ENCODE peak calls at places on chromosomes 5 and 9, in five cellular contexts. O is H1, J is HCT116, F is K562, I is HepG2. C is an unnamed sample.

GRCh38 chr5:141565826-141566575 is 52.8 kb downstream of the DIAPH1 start:
- DNase-seq in O (no peak), J (no peak), F (no peak), I (no peak), C (no peak)

GRCh38 chr9:134403682-134404301 is 77.5 kb downstream of the RXRA start:
- DNase-seq in O (no peak), J (no peak), F (no peak), I (no peak), C (no peak)

GRCh38 chr9:93345630-93346239 is 105.8 kb upstream of the FAM120A start:
- DNase-seq in O (no peak), J (no peak), F (no peak), I (no peak), C (no peak)

GRCh38 chr5:31753700-31754461 is 115.0 kb downstream of the PDZD2 start:
- DNase-seq in O (peak), J (no peak), F (no peak), I (no peak), C (no peak)

GRCh38 chr5:156595132-156595787 is 254.8 kb upstream of the PPP1R2B start:
- DNase-seq in O (no peak), J (no peak), F (no peak), I (no peak), C (no peak)

GRCh38 chr5:122694884-122695283 is 80.0 kb upstream of the SNX2 start:
- DNase-seq in O (no peak), J (no peak), F (no peak), I (no peak), C (no peak)

GRCh38 chr5:29924107-29924506 is 1269.4 kb upstream of the CDH6 start:
- DNase-seq in O (no peak), J (no peak), F (no peak), I (no peak), C (no peak)

GRCh38 chr5:131413605-131414559 is 150.0 kb downstream of the CDC42SE2 start:
- DNase-seq in O (no peak), J (no peak), F (no peak), I (no peak), C (peak)

GRCh38 chr5:100647461-100648230 is 112.5 kb downstream of the FAM174A start:
- DNase-seq in O (no peak), J (no peak), F (no peak), I (no peak), C (no peak)

GRCh38 chr5:62310426-62311105 is 4.6 kb downstream of the KIF2A start:
- DNase-seq in O (no peak), J (no peak), F (no peak), I (no peak), C (no peak)

GRCh38 chr9:124696101-124696500 is 75.0 kb downstream of the NR6A1 start:
- DNase-seq in O (no peak), J (no peak), F (no peak), I (peak), C (no peak)

GRCh38 chr9:132161743-132162187 is at the start of gene NTNG2:
- DNase-seq in O (no peak), J (no peak), F (peak), I (no peak), C (no peak)

GRCh38 chr9:132160802-132161742 is 786 bp upstream of the NTNG2 start:
- DNase-seq in O (no peak), J (no peak), F (no peak), I (no peak), C (no peak)

GRCh38 chr9:132163457-132163875 is 1.6 kb downstream of the NTNG2 start:
- DNase-seq in O (no peak), J (no peak), F (no peak), I (no peak), C (no peak)

GRCh38 chr9:132163876-132164603 is 2.2 kb downstream of the NTNG2 start:
- DNase-seq in O (no peak), J (no peak), F (no peak), I (no peak), C (no peak)

DNA sequence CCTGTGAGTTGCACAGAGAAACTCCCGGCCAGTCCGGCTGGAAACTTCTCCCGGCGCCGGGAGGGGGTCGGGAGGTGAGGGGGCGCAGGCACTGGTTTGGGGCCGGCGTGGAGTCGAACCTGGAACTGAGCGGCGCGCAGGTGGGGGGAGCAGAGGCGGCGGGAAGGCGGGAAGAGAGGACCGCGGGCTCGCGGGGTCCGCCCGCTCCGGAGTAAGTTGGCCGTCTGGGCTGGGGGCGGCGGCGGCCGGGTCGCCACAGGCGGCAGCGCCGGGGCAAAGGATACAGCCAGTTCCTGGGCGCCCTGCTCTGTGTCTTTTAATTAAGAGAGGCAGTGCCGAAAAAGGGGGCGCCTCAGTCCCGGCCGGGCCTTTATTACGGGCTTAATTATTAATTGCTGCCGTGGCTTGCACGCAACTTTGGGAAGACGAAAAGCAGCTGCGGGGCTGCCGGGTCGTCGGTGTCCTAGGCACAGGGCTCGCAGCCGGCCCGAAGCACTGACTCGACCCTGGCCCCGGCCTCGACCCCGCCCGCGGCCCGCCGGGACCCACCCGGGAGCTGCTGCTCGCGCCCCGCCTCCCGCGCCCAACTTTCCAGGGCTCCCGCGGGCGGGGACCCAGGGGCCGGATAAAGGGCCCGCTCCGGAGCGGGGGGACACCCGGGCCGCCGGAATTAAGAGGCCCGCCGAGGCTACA is 1.1 kb downstream of the NTNG2 start:
- DNase-seq in O (no peak), J (no peak), F (no peak), I (no peak), C (no peak)
- TF ChIP-seq EZH2 in O (peak), J (peak), F (no peak), I (peak), C (no peak)

GRCh38 chr9:115671911-115672310 is 481.7 kb upstream of the PAPPA start:
- DNase-seq in O (no peak), J (no peak), F (no peak), I (no peak), C (no peak)

GRCh38 chr9:115673599-115673998 is 480.0 kb upstream of the PAPPA start:
- DNase-seq in O (no peak), J (no peak), F (no peak), I (no peak), C (no peak)

GRCh38 chr9:115672477-115673316 is 480.9 kb upstream of the PAPPA start:
- DNase-seq in O (no peak), J (no peak), F (no peak), I (peak), C (no peak)

GRCh38 chr9:115671236-115671770 is 482.3 kb upstream of the PAPPA start:
- DNase-seq in O (no peak), J (no peak), F (no peak), I (no peak), C (no peak)

DNA sequence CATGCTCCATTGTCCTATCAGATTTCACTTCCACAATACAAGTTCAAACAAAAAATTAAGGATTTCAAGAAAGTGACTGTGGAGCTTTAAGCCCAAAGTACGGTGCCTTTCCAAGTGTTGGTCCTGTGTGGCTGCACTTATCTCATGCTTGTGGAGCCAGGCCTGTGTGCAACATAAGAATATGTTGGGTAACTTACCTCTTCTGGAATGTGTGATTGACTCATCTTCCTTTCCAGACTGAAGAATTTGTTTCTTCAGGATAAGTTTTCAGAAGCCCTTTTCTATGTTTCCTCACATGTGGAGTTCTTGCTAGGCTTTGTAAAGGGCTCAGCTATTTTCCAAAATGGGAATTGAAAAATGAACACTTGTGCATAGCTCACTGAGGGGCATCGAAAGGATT is 485.1 kb upstream of the PAPPA start:
- DNase-seq in O (no peak), J (no peak), F (no peak), I (no peak), C (no peak)
- TF ChIP-seq SRF in O (no peak), J (no peak), F (no peak), I (no peak), C (no peak)

DNA sequence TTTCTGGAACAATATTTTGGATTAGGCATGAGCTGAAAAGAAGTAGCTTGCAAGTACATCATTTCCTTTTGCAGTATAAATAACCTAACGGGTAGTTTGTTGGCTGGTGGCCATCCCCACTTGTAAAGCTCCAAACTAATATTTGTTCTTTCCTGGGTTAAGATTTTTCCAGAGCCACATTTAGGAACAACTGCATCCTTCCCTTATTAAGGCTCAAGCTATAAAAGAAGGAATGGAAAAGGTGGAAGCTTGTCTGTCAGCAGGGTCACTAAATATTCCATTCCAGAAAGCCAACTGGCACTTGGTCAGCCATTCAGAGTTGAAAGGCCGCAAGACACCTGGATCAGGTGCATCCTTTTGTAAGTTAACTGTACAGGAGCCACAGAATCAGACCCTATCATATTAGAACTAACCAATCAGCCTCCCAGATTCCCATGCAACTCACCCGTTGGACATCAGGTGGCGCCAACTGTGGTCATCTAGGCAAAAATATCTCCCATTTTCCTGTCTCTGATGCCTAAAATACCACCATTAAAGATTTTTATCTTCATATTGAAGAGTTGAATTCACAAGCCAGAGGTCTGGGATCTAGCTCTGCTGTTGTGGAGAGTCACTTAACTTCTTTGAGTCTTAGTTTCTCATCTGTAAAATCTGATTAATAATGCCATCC is 82.9 kb downstream of the PTCD2 start:
- DNase-seq in O (peak), J (no peak), F (peak), I (no peak), C (no peak)
- TF ChIP-seq EZH2 in O (no peak), J (no peak), F (no peak), I (no peak), C (no peak)

GRCh38 chr9:97314503-97314902 is 7.0 kb downstream of the CCDC180 start:
- DNase-seq in O (no peak), J (no peak), F (no peak), I (no peak), C (no peak)
- TF ChIP-seq SRF in O (no peak), J (no peak), F (no peak), I (no peak), C (no peak)

DNA sequence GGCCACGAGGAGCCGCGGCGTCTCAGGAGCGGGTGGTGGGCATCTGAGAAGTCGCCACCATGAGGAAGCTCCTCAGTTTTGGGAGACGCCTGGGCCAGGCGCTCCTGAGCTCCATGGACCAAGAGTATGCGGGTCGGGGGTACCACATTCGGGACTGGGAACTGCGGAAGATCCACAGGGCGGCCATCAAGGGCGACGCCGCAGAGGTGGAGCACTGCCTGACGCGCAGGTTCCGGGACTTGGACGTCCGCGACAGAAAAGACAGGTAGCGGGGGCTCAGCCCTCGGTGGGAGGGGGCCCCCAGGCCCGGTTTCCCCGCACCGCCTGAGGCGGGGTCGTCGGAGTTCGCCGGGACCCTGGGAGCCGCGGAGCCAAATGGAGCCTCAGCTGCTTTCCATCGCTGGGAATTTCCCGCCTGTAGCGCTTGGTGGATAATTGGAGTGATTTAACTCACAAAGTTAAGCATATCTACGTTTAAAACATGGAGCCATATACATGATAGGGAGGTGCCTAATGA is 438 bp downstream of the ANKRD18B start:
- DNase-seq in O (peak), J (no peak), F (peak), I (no peak), C (no peak)
- TF ChIP-seq EZH2 in O (no peak), J (no peak), F (no peak), I (no peak), C (no peak)

GRCh38 chr9:89497978-89498844 is at the start of gene SEMA4D:
- DNase-seq in O (peak), J (peak), F (peak), I (no peak), C (no peak)
- TF ChIP-seq SRF in O (no peak), J (no peak), F (no peak), I (no peak), C (no peak)

DNA sequence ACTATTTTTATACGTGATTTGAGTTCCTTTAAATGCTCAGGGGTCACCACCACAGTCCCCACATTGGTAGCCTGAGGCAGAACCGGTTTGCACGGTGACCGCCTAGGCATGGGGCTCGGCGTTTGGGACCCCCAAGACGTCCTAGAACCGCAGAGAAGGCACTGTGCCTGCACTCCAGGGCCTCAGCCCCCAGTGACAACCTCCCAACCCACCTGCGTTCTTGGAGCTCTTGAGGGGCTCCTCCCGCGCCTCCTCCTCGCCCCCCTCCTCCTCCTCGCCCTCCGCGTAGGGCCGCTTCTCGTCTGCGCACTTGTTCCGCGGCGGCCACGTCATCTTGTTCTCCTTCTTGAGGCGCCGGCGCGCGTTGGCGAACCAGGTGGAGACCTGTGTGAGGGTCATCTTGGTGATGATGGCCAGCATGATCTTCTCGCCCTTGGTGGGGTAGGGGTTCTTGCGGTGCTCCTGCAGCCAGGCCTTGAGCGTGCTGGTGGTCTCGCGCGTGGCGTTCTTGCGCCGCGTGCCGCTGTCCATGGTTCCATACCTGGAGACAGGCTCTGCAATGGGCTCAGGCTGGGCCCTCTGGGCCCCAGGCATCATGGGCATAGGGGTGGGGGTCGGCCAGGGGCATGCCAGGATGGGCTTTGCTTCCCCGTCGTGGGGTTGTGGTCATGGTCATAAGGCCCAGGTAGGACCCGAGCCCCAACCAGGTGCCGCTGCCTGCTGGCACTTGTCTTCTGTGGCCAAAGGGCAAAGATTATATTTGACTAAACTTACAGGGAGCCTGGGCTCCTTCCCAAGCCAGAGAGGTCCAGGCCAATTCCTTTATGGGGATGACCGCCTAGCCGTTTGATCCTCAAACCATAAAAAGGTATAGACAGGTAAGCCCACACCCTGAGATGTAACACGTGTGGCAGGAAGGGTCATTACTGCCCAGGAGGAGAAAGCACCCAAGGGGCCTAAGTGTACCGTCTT is 3.1 kb downstream of the IRX4 start:
- DNase-seq in O (no peak), J (no peak), F (no peak), I (no peak), C (no peak)
- TF ChIP-seq EZH2 in O (peak), J (no peak), F (no peak), I (no peak), C (no peak)